ENCODE peak calls at places on chromosomes 12 and 14, in six cellular contexts. H is activated CD4-positive, alpha-beta T cell treated with anti-CD3 and anti-CD28 coated beads, Interleukin-2, amount 50 U/mL, for 1 hour; A is cardiac fibroblast; U is NCI-H748 treated with DMSO at 0.1 percent for 48 hours; R is foreskin fibroblast; P is stimulated activated CD8-positive, alpha-beta memory T cell treated with anti-CD3 and anti-CD28 coated beads, Interleukin-15, amount 100 ng/mL, for 24 hours. W is an unnamed sample.

GRCh38 chr14:32327255-32327961 is 1.7 kb upstream of the AKAP6 start:
- DNase-seq in P (no peak), U (no peak), H (no peak), A (no peak), R (no peak), W (no peak)

GRCh38 chr14:92507174-92507768 is 6.3 kb upstream of the RIN3 start:
- DNase-seq in H (no peak), U (peak; percentile 97), P (no peak), A (no peak), R (no peak), W (peak; percentile 25)

GRCh38 chr14:69518341-69519101 is 34.0 kb downstream of the PLEKHD1 start:
- DNase-seq in H (no peak), U (no peak), A (no peak), R (no peak), P (no peak), W (no peak)

GRCh38 chr12:62296001-62296400 is 35.8 kb downstream of the USP15 start:
- DNase-seq in R (no peak), A (no peak), P (no peak), U (no peak), H (no peak), W (no peak)

GRCh38 chr14:50792058-50792477 is 38.9 kb downstream of the NIN start:
- DNase-seq in A (peak; percentile 42), R (no peak), U (no peak), H (no peak), P (no peak), W (peak; percentile 51)

GRCh38 chr14:22131749-22132476 is 457.1 kb downstream of the DAD1 start:
- DNase-seq in R (no peak), A (no peak), H (no peak), U (no peak), P (no peak), W (no peak)

GRCh38 chr12:89345830-89346740 is 6.2 kb downstream of the DUSP6 start:
- DNase-seq in A (peak; percentile 87), U (peak; percentile 93), R (peak; percentile 89), P (no peak), H (peak; percentile 10), W (peak; percentile 58)

GRCh38 chr12:27333311-27334009 is 824 bp downstream of the BMAL2 start:
- DNase-seq in H (peak; percentile 3), P (no peak), A (no peak), R (peak; percentile 43), U (no peak), W (peak; percentile 65)

GRCh38 chr14:102591372-102591943 is 991 bp upstream of the RCOR1 start:
- DNase-seq in H (no peak), P (no peak), U (peak; percentile 14), A (peak; percentile 48), R (peak; percentile 57), W (peak; percentile 66)

GRCh38 chr14:28656704-28657255 is 109.8 kb upstream of the FOXG1 start:
- DNase-seq in H (no peak), U (peak; percentile 79), A (no peak), R (no peak), P (no peak), W (no peak)

GRCh38 chr12:76711241-76711640 is 52.7 kb upstream of the ZDHHC17 start:
- DNase-seq in R (peak; percentile 44), P (no peak), H (no peak), A (no peak), U (no peak), W (no peak)

GRCh38 chr12:48036818-48037217 is 32.5 kb upstream of the COL2A1 start:
- DNase-seq in R (no peak), H (no peak), P (no peak), U (no peak), A (no peak), W (no peak)

GRCh38 chr14:94599656-94600004 is 12.6 kb upstream of the SERPINA3 start:
- DNase-seq in A (peak; percentile 39), R (no peak), H (no peak), P (no peak), U (no peak), W (no peak)

GRCh38 chr12:50614167-50614762 is 109.5 kb downstream of the DIP2B start:
- DNase-seq in U (no peak), H (no peak), R (peak; percentile 36), P (no peak), A (peak; percentile 76), W (no peak)

GRCh38 chr14:72892879-72893635 is 844 bp downstream of the DPF3 start:
- DNase-seq in H (peak; percentile 11), A (no peak), P (no peak), U (no peak), R (peak; percentile 59), W (peak; percentile 58)

GRCh38 chr12:108191086-108191485 is 62.0 kb downstream of the WSCD2 start:
- DNase-seq in A (no peak), U (no peak), H (no peak), P (no peak), R (no peak), W (no peak)